ENCODE peak calls at places on chromosomes 5 and 9, in four cellular contexts. One of them, this sample, is unnamed.

GRCh38 chr5:141747646-141748229 is 65.7 kb upstream of the ARAP3 start:
- DNase-seq in mesendoderm: no peak
- DNase-seq in HCT116: no peak
- DNase-seq in PC-9: no peak
- DNase-seq in this sample: no peak

GRCh38 chr5:74903165-74903787 is 37.1 kb upstream of the FAM169A start:
- DNase-seq in mesendoderm: peak; percentile 91
- DNase-seq in PC-9: peak; percentile 78
- DNase-seq in HCT116: peak; percentile 72
- DNase-seq in this sample: no peak

GRCh38 chr5:126656397-126657007 is 55.8 kb downstream of the PHAX start:
- DNase-seq in HCT116: peak; percentile 31
- DNase-seq in mesendoderm: peak; percentile 64
- DNase-seq in PC-9: peak; percentile 42
- DNase-seq in this sample: peak; percentile 15

GRCh38 chr9:98774746-98775145 is 21.6 kb downstream of the ANKS6 start:
- DNase-seq in PC-9: no peak
- DNase-seq in HCT116: no peak
- DNase-seq in mesendoderm: no peak
- DNase-seq in this sample: no peak

GRCh38 chr9:72734631-72735030 is 213.2 kb downstream of the TMC1 start:
- DNase-seq in HCT116: no peak
- DNase-seq in mesendoderm: no peak
- DNase-seq in PC-9: no peak
- DNase-seq in this sample: no peak

GRCh38 chr5:175617447-175617846 is 40.4 kb upstream of the HRH2 start:
- DNase-seq in PC-9: no peak
- DNase-seq in mesendoderm: peak; percentile 50
- DNase-seq in HCT116: no peak
- DNase-seq in this sample: no peak

GRCh38 chr5:15937708-15938107 is 241.9 kb downstream of the MARCHF11 start:
- DNase-seq in PC-9: no peak
- DNase-seq in mesendoderm: no peak
- DNase-seq in HCT116: no peak
- DNase-seq in this sample: no peak

GRCh38 chr5:177402271-177403043 is 2.0 kb upstream of the PFN3 start:
- DNase-seq in mesendoderm: peak; percentile 92
- DNase-seq in PC-9: peak; percentile 78
- DNase-seq in HCT116: peak; percentile 82
- DNase-seq in this sample: no peak

GRCh38 chr9:128215491-128216404 is 12.6 kb downstream of the DNM1 start:
- DNase-seq in HCT116: no peak
- DNase-seq in PC-9: no peak
- DNase-seq in mesendoderm: peak; percentile 34
- DNase-seq in this sample: no peak

GRCh38 chr5:72363146-72363802 is 43.1 kb downstream of the PTCD2 start:
- DNase-seq in HCT116: peak; percentile 10
- DNase-seq in mesendoderm: peak; percentile 90
- DNase-seq in PC-9: peak; percentile 68
- DNase-seq in this sample: no peak

GRCh38 chr5:180596668-180597231 is 5.5 kb upstream of the SCGB3A1 start:
- DNase-seq in mesendoderm: no peak
- DNase-seq in HCT116: no peak
- DNase-seq in PC-9: no peak
- DNase-seq in this sample: no peak

GRCh38 chr9:133997584-133997983 is 5.5 kb upstream of the VAV2 start:
- DNase-seq in PC-9: no peak
- DNase-seq in HCT116: no peak
- DNase-seq in mesendoderm: no peak
- DNase-seq in this sample: no peak

GRCh38 chr9:137676998-137677397 is 58.2 kb downstream of the EHMT1 start:
- DNase-seq in PC-9: no peak
- DNase-seq in HCT116: no peak
- DNase-seq in mesendoderm: no peak
- DNase-seq in this sample: no peak

DNA sequence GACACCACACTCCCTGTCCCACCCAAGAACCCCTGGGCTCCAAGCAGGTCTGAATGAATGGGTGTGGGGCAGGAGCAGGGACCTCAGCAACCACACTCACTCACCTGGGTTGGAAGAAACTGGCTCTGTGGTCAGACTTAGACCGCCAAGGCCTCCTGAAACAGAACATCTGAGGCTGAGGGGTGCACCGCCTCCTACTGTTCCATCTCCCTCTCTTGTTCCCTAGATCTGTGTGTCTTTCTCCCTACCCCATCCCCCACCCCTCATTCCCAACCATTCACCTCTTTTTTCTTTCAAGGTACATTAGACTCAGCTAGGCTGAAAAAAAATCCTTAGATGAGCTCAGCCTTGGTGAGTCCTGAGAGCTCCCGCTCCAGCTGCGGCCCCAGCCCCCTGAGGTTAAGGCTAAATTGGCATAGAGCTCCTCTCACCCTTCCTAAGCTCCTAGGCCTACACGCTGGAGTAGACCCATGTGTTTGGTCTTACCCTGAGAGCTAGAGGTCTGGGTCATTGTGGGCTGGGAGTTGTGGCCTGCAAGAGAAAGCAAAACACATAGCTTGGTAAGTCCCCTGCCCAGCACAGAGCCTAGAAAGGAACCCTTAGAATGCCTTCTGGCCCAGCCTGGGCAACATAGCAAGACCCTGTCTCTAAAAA is 4.8 kb downstream of the ECSCR start:
- DNase-seq in PC-9: no peak
- DNase-seq in mesendoderm: no peak
- DNase-seq in HCT116: no peak
- DNase-seq in this sample: no peak
- H3K79me2 ChIP-seq in PC-9: no peaks in the 10 kb centered on the region
- H3K79me2 ChIP-seq in mesendoderm: no peaks in the 10 kb centered on the region
- H3K79me2 ChIP-seq in HCT116: no peaks in the 10 kb centered on the region
- H3K79me2 ChIP-seq in this sample: no peaks in the 10 kb centered on the region

GRCh38 chr9:91197232-91198181 is 164.2 kb downstream of the AUH start:
- DNase-seq in PC-9: peak; percentile 88
- DNase-seq in HCT116: peak; percentile 85
- DNase-seq in mesendoderm: peak; percentile 37
- DNase-seq in this sample: no peak
- H3K4me1 ChIP-seq in PC-9: peaks cover 62% of the 10 kb centered on the region
- H3K4me1 ChIP-seq in HCT116: peaks cover 79% of the 10 kb centered on the region
- H3K4me1 ChIP-seq in mesendoderm: no peaks in the 10 kb centered on the region
- H3K4me1 ChIP-seq in this sample: peaks cover 25% of the 10 kb centered on the region

GRCh38 chr5:10297646-10298204 is 10.0 kb downstream of the CMBL start:
- DNase-seq in HCT116: no peak
- DNase-seq in PC-9: peak; percentile 24
- DNase-seq in mesendoderm: no peak
- DNase-seq in this sample: no peak

GRCh38 chr5:10291736-10292135 is 16.0 kb downstream of the CMBL start:
- DNase-seq in PC-9: no peak
- DNase-seq in HCT116: no peak
- DNase-seq in mesendoderm: no peak
- DNase-seq in this sample: no peak

GRCh38 chr5:10289991-10290390 is 17.7 kb downstream of the CMBL start:
- DNase-seq in PC-9: no peak
- DNase-seq in HCT116: no peak
- DNase-seq in mesendoderm: no peak
- DNase-seq in this sample: no peak

GRCh38 chr5:10295619-10296326 is 11.9 kb downstream of the CMBL start:
- DNase-seq in mesendoderm: no peak
- DNase-seq in HCT116: no peak
- DNase-seq in PC-9: peak; percentile 73
- DNase-seq in this sample: no peak

DNA sequence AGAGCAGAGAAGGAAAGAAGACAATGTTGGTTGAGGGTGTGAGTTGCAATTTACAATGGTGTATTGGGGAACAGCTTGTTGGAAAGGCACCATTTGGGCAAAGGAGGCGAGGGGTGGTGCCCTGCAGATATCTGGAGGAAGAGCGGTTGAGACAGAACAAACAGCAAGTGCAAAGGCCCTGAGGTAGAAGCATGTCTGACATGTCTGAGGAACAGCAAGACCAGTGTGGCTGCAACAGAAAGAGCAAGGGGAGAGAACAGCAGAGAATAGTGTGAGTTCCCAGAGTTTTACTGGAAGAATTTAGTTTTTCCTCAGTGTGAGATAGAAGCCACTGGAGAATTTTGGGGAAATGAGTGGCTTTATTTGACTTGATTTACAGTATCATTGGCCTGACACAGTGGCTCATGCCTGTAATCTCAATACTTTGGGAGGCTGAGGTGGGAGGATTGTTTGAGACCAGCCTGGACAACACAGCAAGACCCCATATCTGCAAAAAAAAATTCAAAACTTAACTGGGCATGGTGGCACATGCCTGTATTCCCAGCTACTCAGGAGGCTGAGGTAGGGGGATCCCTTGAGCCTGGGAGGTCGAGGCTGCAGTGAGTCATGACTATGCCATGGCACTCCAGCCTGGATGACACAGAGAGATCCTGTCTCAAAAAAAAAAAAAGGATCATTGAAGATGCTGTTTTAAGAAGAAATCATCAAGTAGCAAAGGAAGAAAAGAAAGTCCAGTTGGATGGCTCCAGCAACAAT is 13.6 kb downstream of the CMBL start:
- DNase-seq in HCT116: no peak
- DNase-seq in mesendoderm: no peak
- DNase-seq in PC-9: peak; percentile 20
- DNase-seq in this sample: no peak
- H3K79me2 ChIP-seq in HCT116: peaks cover 25% of the 10 kb centered on the region
- H3K79me2 ChIP-seq in mesendoderm: no peaks in the 10 kb centered on the region
- H3K79me2 ChIP-seq in PC-9: no peaks in the 10 kb centered on the region
- H3K79me2 ChIP-seq in this sample: no peaks in the 10 kb centered on the region

DNA sequence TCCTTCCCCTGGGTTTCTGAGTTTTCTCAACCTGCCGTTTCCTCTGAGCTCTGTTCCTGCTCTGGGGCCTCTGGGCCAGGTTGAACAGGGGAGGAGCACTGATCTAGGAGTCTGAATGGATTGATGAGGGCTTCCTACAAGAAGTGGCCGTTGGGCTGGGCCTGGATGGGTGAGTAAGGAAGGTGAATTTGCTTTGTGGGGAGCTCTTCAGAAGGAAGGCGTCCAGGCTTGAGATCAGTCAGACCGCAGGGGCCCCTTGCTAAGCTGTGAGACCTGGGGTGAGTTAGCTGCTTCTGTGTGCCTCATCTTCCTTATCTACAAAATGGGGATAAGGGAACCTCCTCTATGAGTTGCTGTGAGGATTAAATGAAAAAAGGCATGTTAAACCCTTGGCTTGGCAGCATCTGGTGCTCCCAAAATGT is 1.1 kb upstream of the SYNPO start:
- DNase-seq in PC-9: no peak
- DNase-seq in mesendoderm: no peak
- DNase-seq in HCT116: no peak
- DNase-seq in this sample: no peak
- H3K4me1 ChIP-seq in PC-9: peaks cover 81% of the 10 kb centered on the region
- H3K4me1 ChIP-seq in mesendoderm: peaks cover 11% of the 10 kb centered on the region
- H3K4me1 ChIP-seq in HCT116: peaks cover 86% of the 10 kb centered on the region
- H3K4me1 ChIP-seq in this sample: no peaks in the 10 kb centered on the region

This sample was measured in DND-41.